ENCODE peak calls at places on chromosomes 3 and 15, in four cellular contexts. B, U, A and O are unnamed samples.

GRCh38 chr3:14216257-14217048 is 37.8 kb downstream of the LSM3 start:
- DNase-seq in B (no peak), U (peak), A (peak), O (no peak)

GRCh38 chr15:38297623-38298388 is 45.2 kb downstream of the SPRED1 start:
- DNase-seq in B (no peak), U (no peak), A (no peak), O (no peak)

GRCh38 chr3:148951599-148952361 is 39.6 kb upstream of the GYG1 start:
- DNase-seq in B (no peak), U (no peak), A (no peak), O (no peak)

GRCh38 chr3:165256554-165256953 is 60.4 kb upstream of the SLITRK3 start:
- DNase-seq in B (no peak), U (no peak), A (no peak), O (no peak)

GRCh38 chr15:84598993-84599392 is 1.8 kb upstream of the ZSCAN2 start:
- DNase-seq in B (peak), U (peak), A (peak), O (no peak)

GRCh38 chr3:102006812-102007485 is 157.6 kb downstream of the NFKBIZ start:
- DNase-seq in B (no peak), U (no peak), A (no peak), O (no peak)

GRCh38 chr3:62632510-62633294 is 242.5 kb downstream of the CADPS start:
- DNase-seq in B (no peak), U (no peak), A (no peak), O (no peak)

GRCh38 chr15:33209575-33210519 is 15.3 kb upstream of the FMN1 start:
- DNase-seq in B (no peak), U (no peak), A (no peak), O (no peak)

GRCh38 chr3:29240248-29240647 is 40.6 kb upstream of the RBMS3 start:
- DNase-seq in B (no peak), U (no peak), A (no peak), O (no peak)

GRCh38 chr3:71206305-71206704 is 377.2 kb downstream of the FOXP1 start:
- DNase-seq in B (no peak), U (no peak), A (no peak), O (no peak)

GRCh38 chr3:138439646-138440045 is 5.2 kb downstream of the ESYT3 start:
- DNase-seq in B (no peak), U (no peak), A (no peak), O (no peak)

GRCh38 chr3:11290743-11291680 is 18.8 kb downstream of the ATG7 start:
- DNase-seq in B (no peak), U (no peak), A (no peak), O (no peak)

GRCh38 chr3:146058241-146058640 is 102.7 kb downstream of the PLOD2 start:
- DNase-seq in B (no peak), U (no peak), A (no peak), O (no peak)

GRCh38 chr3:16928386-16929132 is 43.8 kb downstream of the PLCL2 start:
- DNase-seq in B (no peak), U (no peak), A (no peak), O (no peak)

GRCh38 chr3:175932586-175932985 is 1073.5 kb downstream of the NAALADL2 start:
- DNase-seq in B (no peak), U (no peak), A (no peak), O (no peak)

GRCh38 chr3:49716169-49716568 is 3.3 kb downstream of the AMIGO3 start:
- DNase-seq in B (no peak), U (no peak), A (no peak), O (no peak)

GRCh38 chr15:43414196-43414595 is 43.3 kb downstream of the TUBGCP4 start:
- DNase-seq in B (no peak), U (no peak), A (no peak), O (no peak)

GRCh38 chr3:187807086-187807862 is 62.0 kb upstream of the BCL6 start:
- DNase-seq in B (no peak), U (no peak), A (no peak), O (no peak)

GRCh38 chr3:32860499-32860898 is 42.7 kb downstream of the TRIM71 start:
- DNase-seq in B (no peak), U (no peak), A (no peak), O (no peak)

GRCh38 chr3:32865364-32865763 is 47.6 kb downstream of the TRIM71 start:
- DNase-seq in B (no peak), U (no peak), A (peak), O (no peak)

GRCh38 chr3:32862247-32863013 is 44.6 kb downstream of the TRIM71 start:
- DNase-seq in B (no peak), U (no peak), A (no peak), O (no peak)

GRCh38 chr3:32859604-32860237 is 41.9 kb downstream of the TRIM71 start:
- DNase-seq in B (no peak), U (no peak), A (no peak), O (no peak)

GRCh38 chr3:32861681-32862080 is 43.9 kb downstream of the TRIM71 start:
- DNase-seq in B (no peak), U (no peak), A (no peak), O (no peak)
- TF ChIP-seq CREM in B (no peak), U (no peak), A (no peak), O (no peak)

GRCh38 chr15:66999601-67000000 is 65.8 kb upstream of the SMAD3 start:
- DNase-seq in B (no peak), U (no peak), A (no peak), O (no peak)
- TF ChIP-seq CREM in B (no peak), U (no peak), A (no peak), O (no peak)

GRCh38 chr3:124492824-124493223 is 237.4 kb upstream of the UMPS start:
- DNase-seq in B (peak), U (peak), A (peak), O (no peak)
- TF ChIP-seq CREM in B (no peak), U (no peak), A (no peak), O (no peak)

GRCh38 chr15:78983146-78983918 is 38.5 kb upstream of the CTSH start:
- DNase-seq in B (no peak), U (no peak), A (no peak), O (no peak)
- TF ChIP-seq CREM in B (no peak), U (no peak), A (no peak), O (no peak)

GRCh38 chr3:56775356-56775914 is 26.3 kb downstream of the ARHGEF3 start:
- DNase-seq in B (no peak), U (no peak), A (no peak), O (no peak)

GRCh38 chr3:56778904-56779303 is 22.8 kb downstream of the ARHGEF3 start:
- DNase-seq in B (no peak), U (no peak), A (no peak), O (no peak)

GRCh38 chr3:56775931-56776461 is 25.8 kb downstream of the ARHGEF3 start:
- DNase-seq in B (no peak), U (no peak), A (no peak), O (no peak)

GRCh38 chr3:56773588-56774330 is 28.0 kb downstream of the ARHGEF3 start:
- DNase-seq in B (no peak), U (no peak), A (no peak), O (no peak)

GRCh38 chr3:56776551-56776950 is 25.2 kb downstream of the ARHGEF3 start:
- DNase-seq in B (no peak), U (no peak), A (no peak), O (no peak)
- TF ChIP-seq CREM in B (no peak), U (no peak), A (no peak), O (no peak)

DNA sequence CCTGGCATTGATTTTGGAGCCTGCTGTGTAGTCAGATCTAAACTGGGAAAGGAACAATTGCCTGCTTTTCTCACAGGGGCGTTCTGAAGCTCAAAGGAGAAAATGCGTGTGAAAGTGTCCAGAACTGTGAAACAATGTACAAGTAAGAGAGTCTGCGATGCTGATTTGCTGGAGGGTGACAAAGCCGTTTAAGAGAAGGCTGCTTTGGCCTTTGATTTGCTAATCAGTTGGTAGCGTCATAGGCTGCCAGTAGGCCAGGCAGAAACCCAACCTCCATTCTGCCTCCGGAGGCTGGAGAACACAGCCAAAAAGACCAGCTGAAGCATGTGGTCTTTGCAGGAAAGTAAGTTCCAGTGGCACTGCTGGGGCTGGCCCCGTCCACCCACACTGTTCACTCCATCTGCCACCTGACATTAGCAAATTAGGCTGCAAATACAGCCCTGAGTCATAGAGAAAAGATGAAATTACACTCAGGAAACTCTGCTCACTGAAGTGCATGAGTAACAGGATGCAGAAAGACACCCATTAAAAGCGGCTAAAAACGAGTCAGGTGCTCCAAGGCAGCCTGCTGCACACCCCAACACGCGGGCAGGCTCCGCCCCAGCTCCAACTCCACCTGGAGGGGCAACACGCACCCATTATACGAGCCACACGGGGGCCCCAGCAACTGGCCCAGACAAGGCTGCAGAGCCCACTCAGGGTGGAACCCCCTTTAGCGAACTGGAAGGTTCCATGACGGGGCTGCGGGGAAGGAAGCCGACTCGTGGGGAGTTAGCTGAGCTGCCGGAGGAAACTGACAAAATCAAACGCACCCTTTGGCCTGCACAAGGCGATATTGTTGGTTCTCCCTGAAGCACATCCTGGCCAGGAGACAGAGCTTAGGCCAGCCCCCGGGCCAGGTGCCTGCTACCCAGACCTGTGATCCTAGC is 31.6 kb downstream of the ZDHHC19 start:
- DNase-seq in B (peak), U (peak), A (no peak), O (peak)
- TF ChIP-seq CREM in B (peak), U (peak), A (no peak), O (peak)

DNA sequence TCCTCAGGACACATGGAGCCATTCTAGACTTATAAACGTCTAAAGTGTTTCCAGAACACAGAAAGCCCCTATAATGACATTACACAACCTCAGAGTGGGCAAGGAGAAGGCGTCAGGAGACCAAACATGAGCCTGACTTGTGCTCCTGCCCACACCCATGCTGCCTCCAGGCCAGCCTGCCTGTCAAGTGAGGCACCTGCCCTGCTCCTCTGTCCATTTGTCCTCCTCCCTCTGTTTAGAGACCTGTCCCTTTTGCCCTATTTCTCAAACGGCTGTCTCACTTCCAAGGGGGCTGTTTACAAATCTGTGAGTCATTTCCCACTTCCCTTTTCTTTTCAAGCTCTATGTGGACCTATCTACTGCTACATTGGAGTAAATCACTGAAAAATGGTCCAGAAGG is 21.0 kb downstream of the ZDHHC3 start:
- DNase-seq in B (no peak), U (no peak), A (peak), O (no peak)
- TF ChIP-seq CREM in B (no peak), U (no peak), A (no peak), O (no peak)

GRCh38 chr15:62770752-62771151 is 271.8 kb upstream of the TPM1 start:
- DNase-seq in B (no peak), U (no peak), A (no peak), O (no peak)
- TF ChIP-seq CREM in B (no peak), U (no peak), A (no peak), O (no peak)